ENCODE peak calls at places on chromosomes 6 and 20, in six cellular contexts. R, C, W, V, Q and J are unnamed samples.

GRCh38 chr6:2038096-2038495 is 207.3 kb downstream of the GMDS start:
- DNase-seq in R (no peak), C (no peak), W (peak), V (no peak), Q (no peak), J (no peak)

GRCh38 chr6:32085759-32086458 is 23.2 kb downstream of the TNXB start:
- DNase-seq in R (no peak), C (no peak), W (no peak), V (no peak), Q (no peak), J (no peak)

GRCh38 chr6:118787746-118788419 is 106.1 kb upstream of the ASF1A start:
- DNase-seq in R (no peak), C (no peak), W (peak), V (no peak), Q (peak), J (peak)

GRCh38 chr6:19204445-19204844 is 632.7 kb upstream of the ID4 start:
- DNase-seq in R (no peak), C (no peak), W (peak), V (no peak), Q (no peak), J (no peak)

GRCh38 chr6:143745160-143746133 is 67.7 kb downstream of the PHACTR2 start:
- DNase-seq in R (no peak), C (peak), W (peak), V (no peak), Q (peak), J (peak)

GRCh38 chr6:148426317-148426977 is 83.8 kb downstream of the SASH1 start:
- DNase-seq in R (no peak), C (no peak), W (peak), V (no peak), Q (peak), J (peak)

GRCh38 chr20:4613184-4613583 is 108.5 kb upstream of the PRND start:
- DNase-seq in R (no peak), C (no peak), W (no peak), V (no peak), Q (peak), J (no peak)

GRCh38 chr20:870758-871157 is 37.2 kb downstream of the FAM110A start:
- DNase-seq in R (no peak), C (no peak), W (no peak), V (no peak), Q (no peak), J (no peak)

GRCh38 chr20:2460752-2461424 is 9.7 kb downstream of the SNRPB start:
- DNase-seq in R (no peak), C (no peak), W (no peak), V (no peak), Q (no peak), J (no peak)

GRCh38 chr20:45835230-45836224 is 1.9 kb downstream of the SNX21 start:
- DNase-seq in R (no peak), C (no peak), W (peak), V (peak), Q (peak), J (no peak)

GRCh38 chr6:118083711-118084110 is 176.6 kb downstream of the SLC35F1 start:
- DNase-seq in R (no peak), C (no peak), W (no peak), V (no peak), Q (no peak), J (no peak)

GRCh38 chr6:45677381-45677992 is 299.8 kb upstream of the SUPT3H start:
- DNase-seq in R (no peak), C (no peak), W (peak), V (no peak), Q (peak), J (peak)

GRCh38 chr6:55776131-55776530 is 99.3 kb downstream of the BMP5 start:
- DNase-seq in R (no peak), C (no peak), W (no peak), V (no peak), Q (no peak), J (no peak)